ENCODE peak calls at places on chromosomes 3 and 15, in eight cellular contexts. One of them, this sample, is unnamed.
A peak's percentile ranks its signal among the peaks of the same experiment; 100 is the strongest.

GRCh38 chr3:134993011-134993410 is 198.0 kb downstream of the EPHB1 start:
- DNase-seq in GM12878: no peak
- DNase-seq in PC-3: no peak
- DNase-seq in endodermal cell: no peak
- DNase-seq in GM23248: no peak
- DNase-seq in MM.1S: no peak
- DNase-seq in IMR-90: no peak
- DNase-seq in neuronal stem cell: no peak
- DNase-seq in this sample: no peak

GRCh38 chr3:128698211-128699011 is 27.6 kb upstream of the RAB7A start:
- DNase-seq in MM.1S: no peak
- DNase-seq in IMR-90: no peak
- DNase-seq in neuronal stem cell: peak; percentile 21
- DNase-seq in GM12878: no peak
- DNase-seq in GM23248: peak; percentile 67
- DNase-seq in endodermal cell: peak; percentile 81
- DNase-seq in PC-3: peak; percentile 51
- DNase-seq in this sample: no peak

GRCh38 chr3:176663819-176664218 is 533.5 kb downstream of the TBL1XR1 start:
- DNase-seq in neuronal stem cell: peak; percentile 20
- DNase-seq in IMR-90: peak; percentile 66
- DNase-seq in PC-3: peak; percentile 74
- DNase-seq in MM.1S: peak; percentile 72
- DNase-seq in GM12878: no peak
- DNase-seq in endodermal cell: no peak
- DNase-seq in GM23248: peak; percentile 82
- DNase-seq in this sample: no peak

GRCh38 chr3:171172070-171172469 is 145.6 kb upstream of the SLC2A2 start:
- DNase-seq in GM23248: no peak
- DNase-seq in MM.1S: no peak
- DNase-seq in neuronal stem cell: no peak
- DNase-seq in GM12878: no peak
- DNase-seq in IMR-90: no peak
- DNase-seq in PC-3: peak; percentile 20
- DNase-seq in endodermal cell: peak; percentile 58
- DNase-seq in this sample: no peak

GRCh38 chr3:184289426-184289938 is 9.6 kb upstream of the PSMD2 start:
- DNase-seq in GM12878: no peak
- DNase-seq in IMR-90: peak; percentile 38
- DNase-seq in neuronal stem cell: peak; percentile 54
- DNase-seq in PC-3: peak; percentile 71
- DNase-seq in MM.1S: peak; percentile 65
- DNase-seq in GM23248: peak; percentile 65
- DNase-seq in endodermal cell: peak; percentile 94
- DNase-seq in this sample: peak; percentile 75

GRCh38 chr3:102529452-102529851 is 94.6 kb downstream of the ZPLD1 start:
- DNase-seq in GM23248: peak; percentile 22
- DNase-seq in endodermal cell: peak; percentile 78
- DNase-seq in IMR-90: peak; percentile 7
- DNase-seq in MM.1S: no peak
- DNase-seq in PC-3: peak; percentile 77
- DNase-seq in neuronal stem cell: no peak
- DNase-seq in GM12878: no peak
- DNase-seq in this sample: peak; percentile 25

GRCh38 chr3:37435572-37435971 is 261.2 kb upstream of the LRRFIP2 start:
- DNase-seq in PC-3: no peak
- DNase-seq in GM12878: no peak
- DNase-seq in MM.1S: no peak
- DNase-seq in neuronal stem cell: no peak
- DNase-seq in IMR-90: no peak
- DNase-seq in GM23248: no peak
- DNase-seq in endodermal cell: peak; percentile 67
- DNase-seq in this sample: no peak

GRCh38 chr3:9411302-9411701 is 13.9 kb downstream of the SETD5 start:
- DNase-seq in GM23248: no peak
- DNase-seq in neuronal stem cell: no peak
- DNase-seq in MM.1S: no peak
- DNase-seq in PC-3: no peak
- DNase-seq in IMR-90: no peak
- DNase-seq in endodermal cell: no peak
- DNase-seq in GM12878: no peak
- DNase-seq in this sample: no peak

GRCh38 chr3:127037971-127038446 is 55.1 kb downstream of the PLXNA1 start:
- DNase-seq in MM.1S: no peak
- DNase-seq in endodermal cell: no peak
- DNase-seq in neuronal stem cell: no peak
- DNase-seq in GM23248: no peak
- DNase-seq in GM12878: no peak
- DNase-seq in PC-3: no peak
- DNase-seq in IMR-90: no peak
- DNase-seq in this sample: no peak

DNA sequence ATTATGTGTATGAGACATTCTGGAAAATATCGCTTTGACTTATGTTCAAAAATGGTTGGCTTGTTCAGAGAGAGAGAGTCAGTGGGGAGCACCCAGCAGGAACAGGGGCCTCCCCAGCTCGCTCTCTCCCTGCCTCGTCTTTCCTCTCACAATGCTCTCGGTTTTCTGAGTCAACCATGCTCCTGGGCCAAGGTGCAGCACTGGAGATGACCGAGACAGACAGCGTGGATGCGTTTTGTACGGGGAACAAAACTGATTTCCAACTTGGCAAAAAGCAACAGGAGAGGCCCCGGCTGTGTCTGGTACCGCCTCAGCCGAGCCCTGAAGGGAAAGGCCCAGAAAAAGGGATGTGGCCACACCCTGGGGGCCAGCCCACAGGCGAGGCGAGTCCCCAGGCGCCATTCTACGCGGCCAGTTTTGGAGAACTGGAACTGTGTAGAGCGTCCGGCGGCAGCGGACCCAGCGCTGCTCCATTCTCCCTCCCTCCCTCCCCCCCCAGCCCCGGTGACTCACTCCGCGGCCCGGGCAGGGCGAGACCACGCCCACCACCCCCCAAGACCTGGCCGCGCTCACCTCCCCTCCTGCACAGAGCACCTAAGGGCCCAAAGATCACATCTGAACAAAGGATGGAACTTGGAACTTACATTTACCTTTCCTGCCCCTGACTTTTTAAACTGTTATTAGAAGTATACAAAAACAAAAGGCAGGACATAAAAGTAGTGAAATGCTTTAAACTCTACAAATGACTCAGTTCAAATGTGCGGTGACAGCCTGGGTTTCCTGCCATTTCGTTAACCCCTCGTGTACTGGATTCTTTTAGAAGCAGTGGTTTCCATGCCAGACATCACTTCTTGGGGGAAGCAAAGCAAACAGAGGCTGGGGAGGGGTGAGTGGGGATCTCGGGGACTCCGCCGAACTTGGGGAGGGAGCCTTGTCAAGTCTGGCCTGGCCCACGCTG is 12.7 kb downstream of the ATP10A start:
- DNase-seq in endodermal cell: peak; percentile 83
- DNase-seq in neuronal stem cell: peak; percentile 30
- DNase-seq in PC-3: peak; percentile 79
- DNase-seq in GM23248: peak; percentile 94
- DNase-seq in MM.1S: peak; percentile 9
- DNase-seq in GM12878: peak; percentile 28
- DNase-seq in IMR-90: peak; percentile 70
- DNase-seq in this sample: peak; percentile 18
- H3K9ac ChIP-seq in endodermal cell: peak overlapping the region; percentile 20
- H3K9ac ChIP-seq in neuronal stem cell: peak overlapping the region; percentile 10
- H3K9ac ChIP-seq in PC-3: peak overlapping the region; percentile 75
- H3K9ac ChIP-seq in GM23248: peak overlapping the region; percentile 97
- H3K9ac ChIP-seq in MM.1S: no peak overlapping the region
- H3K9ac ChIP-seq in GM12878: peak overlapping the region; percentile 20
- H3K9ac ChIP-seq in IMR-90: peak overlapping the region; percentile 90
- H3K9ac ChIP-seq in this sample: peak overlapping the region; percentile 85

DNA sequence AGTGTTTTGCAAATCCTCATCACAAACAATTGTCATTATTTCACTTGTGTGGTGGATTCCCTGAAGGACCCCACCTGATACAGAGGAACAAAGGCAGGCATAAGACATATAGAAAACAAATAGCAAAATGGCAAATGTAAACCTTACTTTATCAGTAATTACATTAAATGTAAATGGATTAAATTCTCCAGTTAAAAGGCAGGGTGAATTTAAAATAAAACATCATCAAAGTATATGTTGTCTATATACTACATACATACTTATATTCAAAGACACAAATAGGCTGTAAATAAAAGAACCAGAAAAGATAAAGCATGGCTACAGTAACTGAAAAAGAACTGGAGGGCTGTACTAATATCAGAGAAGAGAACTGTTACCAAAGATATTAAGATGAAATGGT is 117.3 kb downstream of the RFX7 start:
- DNase-seq in endodermal cell: no peak
- DNase-seq in neuronal stem cell: no peak
- DNase-seq in MM.1S: no peak
- DNase-seq in PC-3: no peak
- DNase-seq in IMR-90: no peak
- DNase-seq in GM12878: no peak
- DNase-seq in GM23248: no peak
- DNase-seq in this sample: no peak
- H3K9me3 ChIP-seq in endodermal cell: peaks cover 43% of the 10 kb centered on the region
- H3K9me3 ChIP-seq in neuronal stem cell: peaks cover 14% of the 10 kb centered on the region
- H3K9me3 ChIP-seq in MM.1S: no peaks in the 10 kb centered on the region
- H3K9me3 ChIP-seq in PC-3: peaks cover 10% of the 10 kb centered on the region
- H3K9me3 ChIP-seq in IMR-90: peaks cover 7% of the 10 kb centered on the region
- H3K9me3 ChIP-seq in GM12878: peaks cover 27% of the 10 kb centered on the region
- H3K9me3 ChIP-seq in GM23248: peaks cover 3% of the 10 kb centered on the region
- H3K9me3 ChIP-seq in this sample: peaks cover 24% of the 10 kb centered on the region

GRCh38 chr3:50202353-50203112 is 2.5 kb upstream of the SLC38A3 start:
- DNase-seq in GM12878: no peak
- DNase-seq in GM23248: peak; percentile 43
- DNase-seq in endodermal cell: no peak
- DNase-seq in neuronal stem cell: no peak
- DNase-seq in IMR-90: no peak
- DNase-seq in PC-3: no peak
- DNase-seq in MM.1S: no peak
- DNase-seq in this sample: no peak

GRCh38 chr3:50205719-50206276 is 727 bp downstream of the SLC38A3 start:
- DNase-seq in GM12878: no peak
- DNase-seq in PC-3: no peak
- DNase-seq in neuronal stem cell: no peak
- DNase-seq in endodermal cell: peak; percentile 91
- DNase-seq in MM.1S: no peak
- DNase-seq in IMR-90: no peak
- DNase-seq in GM23248: no peak
- DNase-seq in this sample: no peak

GRCh38 chr3:50204804-50205718 is at the start of gene SLC38A3:
- DNase-seq in GM23248: peak; percentile 29
- DNase-seq in PC-3: no peak
- DNase-seq in IMR-90: no peak
- DNase-seq in MM.1S: no peak
- DNase-seq in neuronal stem cell: peak; percentile 67
- DNase-seq in GM12878: no peak
- DNase-seq in endodermal cell: peak; percentile 91
- DNase-seq in this sample: no peak

GRCh38 chr3:50203113-50203852 is 1.8 kb upstream of the SLC38A3 start:
- DNase-seq in GM12878: no peak
- DNase-seq in PC-3: no peak
- DNase-seq in IMR-90: no peak
- DNase-seq in neuronal stem cell: no peak
- DNase-seq in endodermal cell: no peak
- DNase-seq in GM23248: no peak
- DNase-seq in MM.1S: no peak
- DNase-seq in this sample: no peak

GRCh38 chr3:50204052-50204803 is 843 bp upstream of the SLC38A3 start:
- DNase-seq in GM12878: no peak
- DNase-seq in GM23248: no peak
- DNase-seq in IMR-90: no peak
- DNase-seq in endodermal cell: no peak
- DNase-seq in MM.1S: no peak
- DNase-seq in neuronal stem cell: no peak
- DNase-seq in PC-3: no peak
- DNase-seq in this sample: no peak
- H3K9ac ChIP-seq in GM12878: no peak overlapping the region
- H3K9ac ChIP-seq in GM23248: no peak overlapping the region
- H3K9ac ChIP-seq in IMR-90: no peak overlapping the region
- H3K9ac ChIP-seq in endodermal cell: no peak overlapping the region
- H3K9ac ChIP-seq in MM.1S: no peak overlapping the region
- H3K9ac ChIP-seq in neuronal stem cell: peak overlapping the region; percentile 56
- H3K9ac ChIP-seq in PC-3: no peak overlapping the region
- H3K9ac ChIP-seq in this sample: peak overlapping the region; percentile 32

GRCh38 chr3:55719508-55719907 is 232.4 kb upstream of the WNT5A start:
- DNase-seq in GM23248: peak; percentile 20
- DNase-seq in PC-3: no peak
- DNase-seq in IMR-90: no peak
- DNase-seq in endodermal cell: no peak
- DNase-seq in MM.1S: no peak
- DNase-seq in neuronal stem cell: no peak
- DNase-seq in GM12878: no peak
- DNase-seq in this sample: no peak
- H3K9me3 ChIP-seq in GM23248: no peaks in the 10 kb centered on the region
- H3K9me3 ChIP-seq in PC-3: no peaks in the 10 kb centered on the region
- H3K9me3 ChIP-seq in IMR-90: no peaks in the 10 kb centered on the region
- H3K9me3 ChIP-seq in endodermal cell: peaks cover 5% of the 10 kb centered on the region
- H3K9me3 ChIP-seq in MM.1S: no peaks in the 10 kb centered on the region
- H3K9me3 ChIP-seq in neuronal stem cell: no peaks in the 10 kb centered on the region
- H3K9me3 ChIP-seq in GM12878: no peaks in the 10 kb centered on the region
- H3K9me3 ChIP-seq in this sample: no peaks in the 10 kb centered on the region

DNA sequence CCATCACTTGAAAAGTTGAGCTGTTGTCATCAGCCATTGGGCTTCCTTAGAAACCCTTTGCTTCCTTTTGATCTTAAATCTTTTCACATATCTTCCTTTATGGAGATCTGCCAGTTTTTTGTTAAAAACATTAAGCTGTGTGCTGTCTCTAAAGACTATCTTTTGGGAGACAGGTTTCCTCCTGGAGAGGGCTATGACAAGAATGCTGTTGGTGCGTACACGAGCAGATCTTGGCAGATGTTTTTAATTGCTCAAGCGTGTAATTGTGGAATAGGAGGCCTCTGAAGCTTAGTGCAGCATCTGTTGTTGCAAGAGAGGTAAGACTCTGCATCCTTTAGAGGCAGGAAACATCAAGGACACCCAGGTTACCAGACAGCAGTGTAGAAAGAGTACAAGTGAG is 56.8 kb downstream of the PHLDB2 start:
- DNase-seq in GM12878: no peak
- DNase-seq in neuronal stem cell: no peak
- DNase-seq in PC-3: no peak
- DNase-seq in IMR-90: no peak
- DNase-seq in GM23248: no peak
- DNase-seq in endodermal cell: no peak
- DNase-seq in MM.1S: no peak
- DNase-seq in this sample: no peak
- H3K9ac ChIP-seq in GM12878: no peak overlapping the region
- H3K9ac ChIP-seq in neuronal stem cell: no peak overlapping the region
- H3K9ac ChIP-seq in PC-3: no peak overlapping the region
- H3K9ac ChIP-seq in IMR-90: no peak overlapping the region
- H3K9ac ChIP-seq in GM23248: no peak overlapping the region
- H3K9ac ChIP-seq in endodermal cell: peak overlapping the region; percentile 13
- H3K9ac ChIP-seq in MM.1S: no peak overlapping the region
- H3K9ac ChIP-seq in this sample: no peak overlapping the region